ENCODE peak calls at places on chromosomes 6 and 20, in four cellular contexts. B is CD8-positive, alpha-beta T cell; P is HCEC 1CT; L is effector CD4-positive, alpha-beta T cell. H is an unnamed sample.
A peak's percentile ranks its signal among the peaks of the same experiment; 100 is the strongest.

GRCh38 chr6:6220718-6221117 is 99.7 kb downstream of the F13A1 start:
- DNase-seq in P (no peak), B (no peak), L (no peak), H (no peak)

GRCh38 chr6:2523061-2523460 is 227.7 kb downstream of the MYLK4 start:
- DNase-seq in L (no peak), B (no peak), P (no peak), H (no peak)

GRCh38 chr6:38716825-38717224 is 1.7 kb downstream of the DNAH8 start:
- DNase-seq in B (no peak), P (no peak), L (no peak), H (no peak)

GRCh38 chr6:124203106-124203811 is 399.6 kb downstream of the NKAIN2 start:
- DNase-seq in B (no peak), P (peak; percentile 4), L (no peak), H (no peak)

GRCh38 chr6:7150381-7151064 is 42.8 kb downstream of the RREB1 start:
- DNase-seq in L (no peak), P (no peak), B (no peak), H (no peak)

GRCh38 chr6:25697537-25698340 is 45.7 kb downstream of the SCGN start:
- DNase-seq in B (no peak), P (peak; percentile 46), L (no peak), H (no peak)

GRCh38 chr6:111591370-111591900 is 14.2 kb downstream of the TRAF3IP2 start:
- DNase-seq in L (no peak), B (no peak), P (peak; percentile 98), H (no peak)

GRCh38 chr6:143966291-143966690 is 41.8 kb downstream of the PLAGL1 start:
- DNase-seq in L (no peak), B (no peak), P (no peak), H (peak; percentile 34)

GRCh38 chr6:113763311-113763766 is 93.8 kb upstream of the MARCKS start:
- DNase-seq in L (no peak), B (no peak), P (no peak), H (no peak)

GRCh38 chr6:47292944-47293343 is 16.8 kb downstream of the TNFRSF21 start:
- DNase-seq in L (no peak), B (no peak), P (peak; percentile 51), H (no peak)

GRCh38 chr20:2246081-2246491 is 49.7 kb upstream of the TGM3 start:
- DNase-seq in L (no peak), P (no peak), B (no peak), H (no peak)

GRCh38 chr6:4402477-4402976 is 267.2 kb upstream of the ECI2 start:
- DNase-seq in B (no peak), L (no peak), P (peak; percentile 92), H (no peak)

GRCh38 chr20:21109144-21109543 is 3.0 kb upstream of the LINC00237 start:
- DNase-seq in P (no peak), B (no peak), L (no peak), H (no peak)

GRCh38 chr6:125154184-125155135 is 887 bp downstream of the TPD52L1 start:
- DNase-seq in L (no peak), P (peak; percentile 32), B (no peak), H (no peak)

GRCh38 chr6:147154454-147154853 is 49.8 kb upstream of the STXBP5 start:
- DNase-seq in L (no peak), B (no peak), P (peak; percentile 93), H (no peak)

GRCh38 chr6:156953478-156954146 is 176.4 kb downstream of the ARID1B start:
- DNase-seq in B (peak; percentile 33), P (peak; percentile 97), L (peak; percentile 38), H (no peak)

GRCh38 chr6:47083586-47084047 is 41.5 kb upstream of the ADGRF1 start:
- DNase-seq in P (peak; percentile 67), L (no peak), B (no peak), H (peak; percentile 14)

GRCh38 chr6:121090492-121090891 is 243.8 kb downstream of the TBC1D32 start:
- DNase-seq in L (no peak), P (no peak), B (no peak), H (no peak)

GRCh38 chr6:56101141-56101553 is 146.2 kb downstream of the COL21A1 start:
- DNase-seq in L (no peak), B (no peak), P (peak; percentile 98), H (peak; percentile 100)

GRCh38 chr6:74657033-74657432 is 548.8 kb downstream of the COL12A1 start:
- DNase-seq in L (no peak), B (no peak), P (no peak), H (no peak)

GRCh38 chr6:34970487-34970886 is 81.4 kb downstream of the ANKS1A start:
- DNase-seq in B (no peak), L (no peak), P (peak; percentile 23), H (no peak)

GRCh38 chr20:37867289-37868195 is 35.4 kb upstream of the VSTM2L start:
- DNase-seq in B (no peak), P (no peak), L (no peak), H (no peak)

GRCh38 chr20:10430000-10430466 is 4.0 kb downstream of the MKKS start:
- DNase-seq in B (no peak), L (no peak), P (peak; percentile 53), H (no peak)

GRCh38 chr20:36891211-36891610 is 15.3 kb downstream of the TLDC2 start:
- DNase-seq in B (no peak), P (no peak), L (no peak), H (no peak)

H was measured in AML-193.